ENCODE peak calls at places on chromosomes 6 and 20, in ten cellular contexts. Q, Z, B, G, I, Y, T, A, F and W are unnamed samples.

GRCh38 chr6:97456070-97456469 is 173.1 kb upstream of the MMS22L start:
- DNase-seq in Y (no peak), T (no peak), F (no peak), Z (no peak), B (peak), Q (no peak), A (no peak), G (no peak), I (no peak), W (no peak)

GRCh38 chr20:62617711-62618483 is 24.4 kb upstream of the SLCO4A1 start:
- DNase-seq in Y (no peak), G (peak), Q (peak), Z (peak), I (no peak), A (no peak), T (no peak), F (no peak), B (no peak), W (no peak)

GRCh38 chr6:70124882-70125535 is 177.9 kb downstream of the COL9A1 start:
- DNase-seq in Q (no peak), I (no peak), B (no peak), T (no peak), G (no peak), Y (no peak), F (no peak), Z (no peak), A (no peak), W (no peak)

GRCh38 chr6:37560737-37561103 is 61.0 kb upstream of the CCDC167 start:
- DNase-seq in Q (no peak), B (no peak), F (no peak), I (no peak), Y (no peak), G (no peak), A (no peak), Z (no peak), T (no peak), W (no peak)

GRCh38 chr20:47493175-47493953 is 8.3 kb upstream of the NCOA3 start:
- DNase-seq in I (peak), G (peak), Q (peak), B (no peak), F (peak), A (peak), Z (peak), T (no peak), Y (no peak), W (peak)

GRCh38 chr6:96809119-96809518 is 28.2 kb downstream of the GPR63 start:
- DNase-seq in Q (no peak), I (no peak), F (no peak), B (no peak), A (no peak), Y (no peak), G (no peak), Z (no peak), T (no peak), W (no peak)

GRCh38 chr6:93794161-93794560 is 374.8 kb upstream of the EPHA7 start:
- DNase-seq in A (no peak), T (no peak), Y (no peak), F (no peak), Z (no peak), Q (no peak), B (no peak), I (no peak), G (no peak), W (no peak)

GRCh38 chr6:142693446-142693845 is 251.5 kb downstream of the HIVEP2 start:
- DNase-seq in Q (no peak), F (no peak), B (no peak), Y (no peak), A (no peak), Z (no peak), T (no peak), G (no peak), I (no peak), W (no peak)

GRCh38 chr6:35489995-35490791 is 6.7 kb downstream of the TEAD3 start:
- DNase-seq in Y (no peak), G (no peak), B (peak), T (no peak), A (peak), Z (peak), I (no peak), F (no peak), Q (no peak), W (peak)

GRCh38 chr6:108684809-108685329 is 124.2 kb downstream of the FOXO3 start:
- DNase-seq in I (no peak), Z (no peak), G (no peak), T (no peak), Q (no peak), F (no peak), A (peak), Y (no peak), B (no peak), W (peak)

GRCh38 chr6:75098709-75099108 is 107.1 kb downstream of the COL12A1 start:
- DNase-seq in B (no peak), F (no peak), I (peak), Q (peak), A (peak), G (peak), T (no peak), Z (peak), Y (peak), W (no peak)

GRCh38 chr6:53321701-53322100 is 27.0 kb downstream of the ELOVL5 start:
- DNase-seq in Y (no peak), A (no peak), F (no peak), I (no peak), Q (peak), B (no peak), T (no peak), Z (no peak), G (no peak), W (no peak)

GRCh38 chr6:149441740-149442139 is 41.7 kb downstream of the SUMO4 start:
- DNase-seq in Q (no peak), A (no peak), T (no peak), Z (peak), Y (no peak), G (no peak), B (no peak), F (no peak), I (no peak), W (no peak)

GRCh38 chr20:45993197-45993951 is 15.3 kb upstream of the MMP9 start:
- DNase-seq in I (peak), Y (no peak), Z (peak), B (peak), F (no peak), Q (peak), G (peak), T (no peak), A (peak), W (no peak)

GRCh38 chr6:52352239-52353008 is 9.5 kb upstream of the PAQR8 start:
- DNase-seq in B (peak), A (peak), T (peak), I (peak), G (peak), F (no peak), Z (no peak), Q (peak), Y (peak), W (peak)

GRCh38 chr20:36796868-36797267 is 23.3 kb upstream of the DSN1 start:
- DNase-seq in I (no peak), B (no peak), F (no peak), A (no peak), Y (no peak), Q (no peak), Z (no peak), T (no peak), G (no peak), W (no peak)

GRCh38 chr6:135796884-135797283 is 54.6 kb upstream of the PDE7B start:
- DNase-seq in Y (no peak), Q (no peak), G (no peak), B (no peak), T (no peak), Z (no peak), I (no peak), F (no peak), A (no peak), W (no peak)

GRCh38 chr20:57392512-57393271 is 1.5 kb downstream of the RBM38 start:
- DNase-seq in Q (no peak), B (no peak), T (no peak), I (no peak), F (no peak), G (peak), Z (peak), Y (no peak), A (peak), W (peak)

GRCh38 chr6:33417127-33417902 is 592 bp downstream of the CUTA start:
- DNase-seq in B (peak), Z (no peak), Y (no peak), T (no peak), A (no peak), F (peak), Q (no peak), I (no peak), G (no peak), W (peak)

GRCh38 chr6:151065027-151065815 is 174.5 kb upstream of the AKAP12 start:
- DNase-seq in A (no peak), Q (no peak), G (no peak), T (no peak), Y (no peak), Z (no peak), I (no peak), F (no peak), B (no peak), W (no peak)

GRCh38 chr6:151069641-151070040 is 170.1 kb upstream of the AKAP12 start:
- DNase-seq in I (no peak), T (no peak), A (no peak), Y (no peak), Q (peak), B (no peak), Z (peak), G (no peak), F (no peak), W (no peak)

GRCh38 chr6:151070666-151071065 is 169.1 kb upstream of the AKAP12 start:
- DNase-seq in Q (peak), F (no peak), Z (peak), B (no peak), Y (no peak), T (no peak), I (no peak), A (no peak), G (no peak), W (no peak)

GRCh38 chr6:151068761-151069312 is 170.9 kb upstream of the AKAP12 start:
- DNase-seq in I (no peak), A (no peak), G (no peak), Q (no peak), Y (no peak), Z (peak), T (no peak), F (no peak), B (no peak), W (no peak)

GRCh38 chr6:151067684-151068596 is 171.8 kb upstream of the AKAP12 start:
- DNase-seq in T (no peak), I (peak), F (peak), Z (peak), Y (peak), G (peak), A (peak), Q (peak), B (no peak), W (peak)
- TF ChIP-seq POLR2AphosphoS5 in T (no peak), I (peak), F (no peak), Z (no peak), Y (peak), G (peak), A (no peak), Q (no peak), B (no peak), W (peak)

DNA sequence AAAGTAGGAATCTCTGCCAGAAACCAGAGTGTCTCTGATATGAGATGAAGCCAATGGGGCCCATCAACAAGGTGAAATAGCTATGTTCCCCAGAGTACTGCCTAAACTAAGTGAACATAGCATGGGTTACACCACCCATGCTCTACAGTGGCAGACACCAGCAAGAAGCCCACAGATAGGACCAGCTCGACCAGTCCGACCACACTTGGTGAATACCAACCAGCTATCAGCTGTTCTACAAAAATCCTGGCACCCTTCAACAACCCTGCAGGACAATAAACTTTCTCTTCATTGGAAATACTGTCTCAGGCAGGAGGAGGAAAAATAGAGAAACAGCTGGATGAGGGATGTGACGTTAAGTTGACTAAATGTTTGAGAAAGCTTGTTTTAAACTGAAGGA is 311.4 kb downstream of the EPM2A start:
- DNase-seq in A (no peak), Z (no peak), I (no peak), B (no peak), T (no peak), Y (no peak), G (no peak), Q (no peak), F (no peak), W (peak)
- H3K27ac ChIP-seq in A (no peak), Z (no peak), I (no peak), B (no peak), T (no peak), Y (no peak), G (no peak), Q (no peak), F (no peak), W (no peak)

GRCh38 chr6:12865117-12865516 is 148.6 kb downstream of the PHACTR1 start:
- DNase-seq in Z (no peak), G (no peak), T (no peak), F (no peak), Y (no peak), A (no peak), Q (no peak), B (no peak), I (no peak), W (no peak)

GRCh38 chr6:12866422-12867029 is 150.0 kb downstream of the PHACTR1 start:
- DNase-seq in F (no peak), Y (no peak), Q (no peak), Z (no peak), G (no peak), I (no peak), T (no peak), A (no peak), B (no peak), W (no peak)

GRCh38 chr6:12865782-12866181 is 149.2 kb downstream of the PHACTR1 start:
- DNase-seq in F (no peak), I (no peak), Q (no peak), B (peak), Z (no peak), A (no peak), Y (no peak), G (no peak), T (no peak), W (no peak)

GRCh38 chr6:12873706-12874105 is 157.1 kb downstream of the PHACTR1 start:
- DNase-seq in Q (no peak), A (no peak), B (no peak), Y (no peak), T (no peak), Z (no peak), G (no peak), I (no peak), F (no peak), W (no peak)

DNA sequence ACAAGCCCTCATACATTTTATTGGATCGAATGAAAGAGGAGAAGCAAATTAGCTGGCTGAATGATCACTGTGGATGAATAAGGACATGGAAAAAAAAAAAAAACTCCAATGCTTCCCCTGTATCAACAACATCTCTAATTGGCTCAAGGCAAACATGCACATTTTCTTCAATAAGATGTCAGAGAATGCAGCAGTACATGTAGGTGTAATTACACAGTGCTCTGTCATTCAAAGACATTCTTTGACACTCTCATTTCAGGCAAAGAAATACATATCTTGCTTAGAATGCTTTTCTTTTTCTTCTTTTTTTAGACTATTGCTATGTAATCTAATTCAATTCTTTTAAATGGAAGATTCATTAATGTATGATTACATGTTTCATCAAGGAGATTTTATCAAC is 153.5 kb downstream of the PHACTR1 start:
- DNase-seq in Y (no peak), F (no peak), I (no peak), T (no peak), Z (no peak), A (no peak), Q (no peak), B (no peak), G (no peak), W (no peak)
- TF ChIP-seq POLR2AphosphoS5 in Y (no peak), F (no peak), I (no peak), T (no peak), Z (no peak), A (no peak), Q (no peak), B (no peak), G (no peak), W (no peak)

DNA sequence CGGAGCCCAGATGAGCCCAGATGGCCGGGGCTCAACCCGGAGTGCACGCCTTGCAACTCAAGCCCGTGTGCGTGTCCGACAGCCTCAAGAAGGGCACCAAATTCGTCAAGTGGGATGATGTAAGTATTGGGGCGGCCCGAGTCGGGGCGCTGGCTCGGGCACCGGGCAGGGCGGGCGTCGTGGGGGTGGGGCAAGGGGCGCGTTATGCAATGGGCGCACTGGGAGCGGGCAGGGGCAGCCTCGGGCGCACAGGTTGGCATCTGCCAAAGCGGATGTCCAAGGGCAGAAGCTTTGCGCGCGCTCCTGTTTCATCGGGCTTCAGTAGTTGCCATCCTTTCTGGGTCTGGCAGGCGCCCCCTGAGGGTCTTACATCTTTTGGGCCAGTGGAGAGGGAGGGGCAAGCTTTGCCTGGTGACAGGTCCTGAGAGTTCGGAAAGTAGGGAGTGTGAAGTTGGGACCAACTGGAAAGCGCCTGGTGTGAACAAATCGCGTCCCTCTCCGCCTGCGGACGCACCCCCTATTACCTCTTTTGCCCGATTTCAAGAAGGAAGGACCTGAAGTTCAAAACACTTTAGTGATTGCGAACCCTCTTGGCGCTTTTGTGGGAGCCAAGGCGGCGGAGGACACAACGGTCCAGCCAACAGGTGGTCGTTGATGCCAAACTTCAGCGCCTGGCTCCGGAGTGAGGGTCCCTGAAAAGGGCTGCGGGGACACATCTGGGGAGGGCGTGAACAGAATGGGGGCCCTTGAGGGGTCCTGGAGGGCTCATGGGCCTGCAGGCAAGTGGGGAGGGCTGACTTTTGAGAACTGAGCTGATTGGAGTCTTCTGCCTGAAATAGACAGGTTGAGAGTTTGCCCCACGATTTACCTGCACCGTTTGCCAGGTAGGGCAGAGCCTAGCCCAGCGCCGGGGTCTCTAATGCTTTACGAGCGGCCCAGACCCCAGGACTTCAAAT is 844 bp downstream of the PLCB1 start:
- DNase-seq in A (peak), G (peak), Z (peak), B (peak), T (no peak), F (peak), Q (no peak), I (no peak), Y (no peak), W (peak)
- H3K27ac ChIP-seq in A (peak), G (peak), Z (peak), B (no peak), T (no peak), F (peak), Q (peak), I (no peak), Y (no peak), W (peak)

DNA sequence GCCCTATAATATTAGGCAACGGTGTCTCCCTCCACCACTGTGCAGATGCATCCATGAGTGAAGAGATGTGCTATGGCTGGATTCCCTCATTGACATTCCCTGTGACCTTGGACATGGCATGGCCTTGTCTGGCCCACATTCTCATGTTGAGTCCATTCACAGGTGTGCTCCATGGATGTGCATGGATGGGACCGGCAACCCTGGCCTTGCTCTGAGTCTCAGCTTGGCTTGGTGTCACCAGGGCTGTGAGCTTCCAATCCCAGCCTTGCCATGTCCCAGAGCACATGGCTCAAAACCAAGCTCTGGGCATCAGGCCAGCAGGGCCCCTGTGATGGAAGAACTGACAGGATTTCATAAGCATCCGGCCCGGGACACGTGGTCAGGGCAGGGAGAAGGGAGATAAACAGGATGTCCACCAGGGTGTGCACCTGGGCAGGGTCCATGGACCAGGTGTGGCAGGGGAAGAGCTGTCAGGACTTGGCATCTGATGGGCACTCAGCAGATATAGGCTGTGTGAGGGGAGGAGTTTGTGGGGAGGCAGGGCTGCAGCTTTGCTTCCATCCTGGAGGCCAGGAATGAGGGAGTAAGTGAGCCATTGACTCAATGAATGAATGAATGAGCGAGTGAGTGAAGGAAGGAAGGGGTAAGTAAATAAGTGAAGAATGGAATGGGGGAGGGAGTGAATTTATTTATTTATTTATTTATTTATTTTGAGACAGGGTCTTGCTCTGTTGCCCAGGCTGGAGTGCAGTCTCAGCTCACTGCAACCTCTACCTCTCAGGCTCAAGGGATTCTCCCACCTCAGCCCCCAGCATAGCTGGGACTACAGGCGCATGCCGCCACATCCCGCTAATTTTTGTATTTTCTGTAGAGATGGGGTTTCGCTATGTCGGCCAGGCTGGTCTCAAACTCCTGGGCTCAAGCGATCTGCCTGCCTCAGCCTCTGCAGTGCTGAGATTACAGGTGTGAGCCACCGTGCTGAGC is 15.7 kb downstream of the NRSN2 start:
- DNase-seq in Z (peak), Y (no peak), F (peak), T (no peak), Q (peak), A (peak), G (peak), I (peak), B (peak), W (peak)
- TF ChIP-seq POLR2AphosphoS5 in Z (no peak), Y (no peak), F (no peak), T (no peak), Q (peak), A (peak), G (peak), I (peak), B (no peak), W (peak)